ENCODE peak calls at places on chromosomes 6 and 20, in eight cellular contexts. H is activated CD8-positive, alpha-beta memory T cell treated with anti-CD3 and anti-CD28 coated beads for 24 hours; R is HCEC 1CT; T is amniotic stem cell; I is activated CD8-positive, alpha-beta T cell treated with anti-CD3 and anti-CD28 coated beads for 36 hours; L is endothelial cell of umbilical vein; Z is MCF 10A; V is HEK293T. C is an unnamed sample.

GRCh38 chr6:34352305-34352937 is 40.0 kb downstream of the NUDT3 start:
- DNase-seq in H (no peak), R (peak), T (no peak), I (no peak), L (no peak), Z (peak), V (no peak), C (no peak)

GRCh38 chr6:53727748-53728147 is 62.2 kb upstream of the KLHL31 start:
- DNase-seq in H (no peak), R (peak), T (no peak), I (no peak), L (no peak), Z (no peak), V (no peak), C (no peak)

GRCh38 chr6:107957165-107957908 is 671 bp downstream of the SEC63 start:
- DNase-seq in H (peak), R (peak), T (peak), I (peak), L (peak), Z (peak), V (no peak), C (peak)

GRCh38 chr6:49676671-49677281 is 36.6 kb downstream of the CRISP2 start:
- DNase-seq in H (no peak), R (peak), T (no peak), I (no peak), L (peak), Z (peak), V (no peak), C (no peak)

GRCh38 chr20:53865905-53866786 is 204.2 kb downstream of the BCAS1 start:
- DNase-seq in H (no peak), R (peak), T (no peak), I (no peak), L (peak), Z (peak), V (no peak), C (no peak)

GRCh38 chr6:21022343-21023107 is 488.3 kb downstream of the CDKAL1 start:
- DNase-seq in H (no peak), R (no peak), T (no peak), I (no peak), L (peak), Z (peak), V (peak), C (no peak)

GRCh38 chr6:125114248-125114858 is 39.2 kb upstream of the TPD52L1 start:
- DNase-seq in H (no peak), R (peak), T (no peak), I (peak), L (peak), Z (peak), V (peak), C (peak)

GRCh38 chr20:63176448-63177133 is 39.3 kb downstream of the YTHDF1 start:
- DNase-seq in H (no peak), R (no peak), T (no peak), I (no peak), L (no peak), Z (no peak), V (no peak), C (no peak)

GRCh38 chr6:169668203-169668847 is 33.5 kb downstream of the WDR27 start:
- DNase-seq in H (no peak), R (no peak), T (no peak), I (no peak), L (no peak), Z (no peak), V (no peak), C (no peak)

GRCh38 chr6:8315154-8315553 is 120.2 kb downstream of the SLC35B3 start:
- DNase-seq in H (no peak), R (no peak), T (no peak), I (no peak), L (no peak), Z (no peak), V (no peak), C (no peak)